ENCODE peak calls at places on chromosomes 16 and 17, in seven cellular contexts. N is Panc1, S is upper lobe of left lung, V is K562, G is GM12878, B is HepG2, H is HCT116. U is an unnamed sample.

GRCh38 chr17:78831688-78832540 is 8.7 kb downstream of the USP36 start:
- ATAC-seq in B (peak; percentile 95), S (no peak), V (no peak), H (no peak), G (no peak), N (no peak), U (no peak)

GRCh38 chr17:1733759-1734158 is 8.9 kb upstream of the SERPINF2 start:
- ATAC-seq in G (no peak), S (no peak), H (no peak), V (no peak), B (no peak), N (no peak), U (no peak)

GRCh38 chr17:7147772-7148171 is 31.4 kb downstream of the ASGR1 start:
- ATAC-seq in N (peak; percentile 73), B (peak; percentile 97), H (peak; percentile 67), G (peak; percentile 41), S (no peak), V (no peak), U (no peak)

GRCh38 chr16:28524544-28525179 is 14.1 kb downstream of the NUPR1 start:
- ATAC-seq in G (peak; percentile 61), V (peak; percentile 96), S (no peak), H (peak; percentile 36), B (no peak), N (no peak), U (no peak)

GRCh38 chr17:79741401-79741750 is 10.6 kb downstream of the ENPP7 start:
- ATAC-seq in S (no peak), H (no peak), G (no peak), B (no peak), V (no peak), N (no peak), U (no peak)

GRCh38 chr17:81419333-81419885 is 24.2 kb downstream of the BAHCC1 start:
- ATAC-seq in N (peak; percentile 72), G (no peak), V (peak; percentile 75), S (peak; percentile 81), H (peak; percentile 87), B (no peak), U (peak; percentile 82)

GRCh38 chr17:81716674-81716996 is 4.6 kb downstream of the SLC25A10 start:
- ATAC-seq in V (no peak), H (no peak), B (no peak), N (no peak), S (no peak), G (no peak), U (no peak)

GRCh38 chr17:81655378-81656117 is 794 bp downstream of the PDE6G start:
- ATAC-seq in N (peak; percentile 52), G (no peak), B (peak; percentile 68), H (no peak), V (no peak), S (no peak), U (no peak)

GRCh38 chr16:53486230-53486629 is 16.8 kb downstream of the AKTIP start:
- ATAC-seq in V (no peak), G (no peak), N (no peak), S (no peak), B (no peak), H (no peak), U (no peak)

GRCh38 chr16:2081685-2082084 is 33.9 kb downstream of the TSC2 start:
- ATAC-seq in B (no peak), H (no peak), G (no peak), S (no peak), V (no peak), N (no peak), U (peak; percentile 1)

GRCh38 chr16:66520406-66521194 is 29.3 kb downstream of the TK2 start:
- ATAC-seq in B (no peak), N (no peak), G (no peak), V (no peak), H (no peak), S (no peak), U (no peak)

GRCh38 chr16:4404967-4405696 is 11.3 kb downstream of the CORO7 start:
- ATAC-seq in S (no peak), G (no peak), V (no peak), B (no peak), N (no peak), H (no peak), U (no peak)

GRCh38 chr16:4410335-4411075 is 5.9 kb downstream of the CORO7 start:
- ATAC-seq in N (no peak), S (no peak), G (no peak), H (no peak), B (no peak), V (no peak), U (no peak)

GRCh38 chr16:4409081-4409932 is 7.1 kb downstream of the CORO7 start:
- ATAC-seq in H (peak; percentile 55), S (no peak), B (no peak), G (no peak), V (no peak), N (peak; percentile 31), U (no peak)

GRCh38 chr16:4408323-4408690 is 8.1 kb downstream of the CORO7 start:
- ATAC-seq in V (no peak), B (no peak), N (no peak), G (no peak), H (no peak), S (no peak), U (no peak)

DNA sequence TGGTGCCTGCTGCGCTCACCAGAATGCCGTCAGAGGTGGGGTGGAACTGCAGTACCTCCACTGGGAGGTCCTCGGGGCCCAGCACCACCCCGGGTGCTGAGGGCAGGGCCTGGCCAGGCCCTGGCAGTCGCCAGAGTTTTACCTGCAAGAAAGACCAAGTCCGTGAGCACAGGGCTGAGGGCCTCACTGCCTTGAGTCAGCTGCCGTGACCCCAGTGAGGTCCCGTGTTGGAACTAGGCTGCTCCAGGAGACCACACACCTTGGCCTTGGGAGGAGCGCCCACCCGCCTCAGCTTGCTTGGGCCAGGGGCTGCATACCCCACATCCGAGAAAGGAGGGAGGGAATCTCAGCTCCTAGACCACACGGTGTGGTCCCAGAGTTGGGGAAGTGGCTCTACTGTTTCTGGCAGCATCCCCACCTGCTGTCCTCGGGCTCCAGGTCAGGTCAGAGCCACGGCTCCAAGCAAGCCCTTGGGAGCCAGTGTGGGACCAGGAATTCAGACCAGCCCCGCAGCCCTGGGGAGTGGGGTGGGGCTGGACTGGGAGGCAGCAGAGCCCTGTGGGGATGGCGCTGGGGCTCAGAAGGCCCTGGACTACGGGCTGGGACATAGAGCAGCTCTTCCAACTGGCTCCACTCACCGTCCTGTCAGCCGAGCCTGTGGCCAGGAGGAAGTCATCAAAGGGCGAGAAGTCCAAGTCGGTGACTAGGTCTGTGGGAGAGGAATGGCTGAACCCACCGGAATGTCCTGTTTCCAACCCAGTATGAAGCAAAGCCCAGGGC is 8.7 kb downstream of the CORO7 start:
- ATAC-seq in V (no peak), S (no peak), B (no peak), G (no peak), H (no peak), N (no peak), U (peak; percentile 54)
- TF ChIP-seq POLR2AphosphoS5 in V (no peak), S (peak; percentile 61), B (no peak), G (no peak), H (no peak), N (no peak), U (peak; percentile 46)

DNA sequence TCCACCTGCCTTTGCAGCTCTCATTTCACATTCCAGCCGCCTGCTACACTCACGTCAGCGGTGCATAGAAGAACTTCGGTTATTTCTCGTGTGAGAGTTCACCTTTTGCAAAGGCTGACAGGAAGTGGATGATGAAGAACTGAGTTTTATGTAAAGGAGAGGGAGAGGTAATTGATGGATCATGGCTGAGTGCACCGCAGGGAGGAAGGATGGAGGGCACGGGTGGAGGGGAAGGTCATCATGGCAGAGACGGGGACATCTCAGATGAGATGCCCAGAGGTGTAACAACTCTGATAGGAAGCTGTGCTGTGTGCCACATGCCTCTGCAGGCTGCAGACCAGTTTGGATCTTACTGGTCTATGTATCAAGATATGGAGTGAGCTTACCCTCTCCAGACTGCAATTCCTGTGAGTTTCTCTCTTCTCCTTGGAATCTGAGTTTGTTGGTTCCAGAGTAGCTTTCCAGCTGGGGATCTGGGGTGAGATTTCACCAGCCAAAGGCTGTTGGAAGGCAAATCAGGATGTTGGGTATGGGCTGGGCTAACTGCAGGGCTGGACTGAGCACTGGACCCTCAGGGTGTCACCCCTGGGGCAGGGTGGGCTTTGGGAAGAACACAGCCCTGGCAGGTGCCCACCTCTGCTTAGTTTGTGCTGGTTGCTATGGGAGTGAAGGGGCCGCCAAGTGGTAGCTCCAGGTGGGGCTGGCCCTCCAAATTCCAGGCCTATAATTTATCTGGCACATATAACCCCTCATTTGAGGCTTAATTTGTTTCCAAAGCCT is 777.0 kb downstream of the KCNJ18 start:
- ATAC-seq in N (no peak), G (no peak), H (no peak), B (no peak), S (no peak), V (no peak), U (no peak)
- H3K9me3 ChIP-seq in N (no peaks in the 10 kb centered on the region), G (no peaks in the 10 kb centered on the region), H (no peaks in the 10 kb centered on the region), B (no peaks in the 10 kb centered on the region), S (no peaks in the 10 kb centered on the region), V (no peaks in the 10 kb centered on the region), U (no peaks in the 10 kb centered on the region)

DNA sequence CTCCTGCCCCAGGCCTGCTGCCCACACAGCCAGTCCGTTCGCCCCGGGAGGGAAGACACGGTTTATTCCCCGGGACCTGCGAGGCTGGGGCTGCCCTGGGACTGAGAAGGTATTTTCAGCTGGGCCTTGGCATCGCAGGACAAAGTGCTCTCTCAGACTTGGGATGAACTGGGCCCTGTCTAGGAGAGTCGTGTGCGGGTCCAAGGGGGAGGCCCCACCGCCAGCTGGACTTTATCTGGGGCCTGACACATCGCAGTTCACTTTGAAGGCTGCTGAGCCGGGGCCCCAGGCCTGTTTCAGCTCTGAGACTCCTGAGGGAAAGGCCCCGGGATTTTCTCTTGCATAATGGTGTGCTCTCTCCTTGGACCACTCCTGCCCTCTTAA is 6.8 kb downstream of the CRISPLD2 start:
- ATAC-seq in H (no peak), V (peak; percentile 43), G (no peak), B (peak; percentile 68), S (peak; percentile 20), N (no peak), U (peak; percentile 67)
- TF ChIP-seq POLR2AphosphoS5 in H (no peak), V (no peak), G (no peak), B (no peak), S (no peak), N (no peak), U (peak; percentile 79)

GRCh38 chr17:15108992-15109391 is 156.1 kb downstream of the PMP22 start:
- ATAC-seq in B (no peak), N (no peak), G (no peak), S (no peak), V (no peak), H (no peak), U (no peak)

GRCh38 chr17:15109608-15110007 is 155.5 kb downstream of the PMP22 start:
- ATAC-seq in B (no peak), G (no peak), S (peak; percentile 42), N (no peak), H (no peak), V (peak; percentile 57), U (no peak)

GRCh38 chr17:15112881-15113617 is 152.1 kb downstream of the PMP22 start:
- ATAC-seq in S (no peak), H (no peak), V (no peak), G (no peak), N (no peak), B (no peak), U (no peak)
- H3K9me3 ChIP-seq in S (peaks cover 8% of the 10 kb centered on the region), H (no peaks in the 10 kb centered on the region), V (no peaks in the 10 kb centered on the region), G (no peaks in the 10 kb centered on the region), N (no peaks in the 10 kb centered on the region), B (no peaks in the 10 kb centered on the region), U (no peaks in the 10 kb centered on the region)

GRCh38 chr16:17404903-17405691 is 65.7 kb downstream of the XYLT1 start:
- ATAC-seq in V (no peak), H (no peak), N (peak; percentile 60), S (no peak), G (no peak), B (peak; percentile 48), U (peak; percentile 89)
- TF ChIP-seq POLR2AphosphoS5 in V (no peak), H (no peak), N (no peak), S (no peak), G (no peak), B (no peak), U (peak; percentile 78)

GRCh38 chr17:22507823-22508222 is 815.5 kb downstream of the KCNJ18 start:
- ATAC-seq in V (peak; percentile 92), H (no peak), N (peak; percentile 87), B (peak; percentile 96), G (no peak), S (no peak), U (no peak)
- H3K9me3 ChIP-seq in V (no peaks in the 10 kb centered on the region), H (no peaks in the 10 kb centered on the region), N (no peaks in the 10 kb centered on the region), B (peaks cover 8% of the 10 kb centered on the region), G (peaks cover 2% of the 10 kb centered on the region), S (no peaks in the 10 kb centered on the region), U (no peaks in the 10 kb centered on the region)